ENCODE peak calls at places on chromosomes 1 and 21, in five cellular contexts. H, M, L, K and B are unnamed samples.

GRCh38 chr1:18536943-18537342 is 56.2 kb downstream of the KLHDC7A start:
- DNase-seq in L (no peak), H (no peak), K (no peak), M (no peak), B (no peak)

GRCh38 chr1:90717665-90718410 is 736 bp upstream of the BARHL2 start:
- DNase-seq in H (no peak), L (no peak), K (no peak), M (no peak), B (no peak)

GRCh38 chr1:199046618-199047017 is 407.8 kb downstream of the PTPRC start:
- DNase-seq in M (no peak), K (no peak), H (no peak), L (no peak), B (no peak)

GRCh38 chr1:154955039-154955717 is 721 bp downstream of the PBXIP1 start:
- DNase-seq in K (no peak), L (peak; percentile 80), H (peak; percentile 71), M (peak; percentile 39), B (peak; percentile 98)

GRCh38 chr21:22020221-22020620 is 1022.0 kb downstream of the NCAM2 start:
- DNase-seq in K (no peak), M (no peak), L (no peak), H (no peak), B (no peak)

GRCh38 chr1:98677288-98677687 is 15.8 kb downstream of the SNX7 start:
- DNase-seq in M (no peak), H (peak; percentile 88), L (no peak), K (peak; percentile 67), B (no peak)

GRCh38 chr1:174068000-174068399 is 45.8 kb upstream of the RC3H1 start:
- DNase-seq in H (peak; percentile 77), M (no peak), L (no peak), K (no peak), B (no peak)

GRCh38 chr1:118154220-118154619 is 30.8 kb downstream of the SPAG17 start:
- DNase-seq in K (no peak), H (no peak), L (no peak), M (no peak), B (no peak)

GRCh38 chr21:44046734-44047133 is 34.6 kb downstream of the TRAPPC10 start:
- DNase-seq in L (no peak), K (no peak), M (no peak), H (no peak), B (no peak)

GRCh38 chr21:34795152-34796141 is 126.7 kb downstream of the CLIC6 start:
- DNase-seq in L (no peak), K (peak; percentile 71), H (no peak), M (no peak), B (no peak)

GRCh38 chr21:45577806-45578801 is 35.9 kb upstream of the SLC19A1 start:
- DNase-seq in K (no peak), L (no peak), M (no peak), H (no peak), B (no peak)

GRCh38 chr1:32390904-32391480 is 3.2 kb downstream of the BSDC1 start:
- DNase-seq in K (no peak), L (no peak), H (no peak), M (peak; percentile 71), B (no peak)

GRCh38 chr1:41122851-41123518 is 101.5 kb upstream of the SLFNL1 start:
- DNase-seq in H (peak; percentile 84), K (peak; percentile 71), L (no peak), M (no peak), B (no peak)

GRCh38 chr1:109910123-109910962 is at the start of gene CSF1:
- DNase-seq in M (no peak), L (peak; percentile 42), H (peak; percentile 78), K (peak; percentile 63), B (peak; percentile 23)